ENCODE peak calls at places on chromosomes 13 and 19, in five cellular contexts. T, D, B, P and A are unnamed samples.

GRCh38 chr13:80437212-80437611 is 96.3 kb upstream of the SPRY2 start:
- DNase-seq in T (no peak), D (no peak), B (no peak), P (no peak), A (peak; percentile 7)

GRCh38 chr19:14158276-14159023 is 22.1 kb upstream of the ASF1B start:
- DNase-seq in T (no peak), D (no peak), B (no peak), P (no peak), A (no peak)

GRCh38 chr13:34347784-34348573 is 530.0 kb downstream of the RFC3 start:
- DNase-seq in T (peak; percentile 59), D (no peak), B (no peak), P (peak; percentile 5), A (no peak)

GRCh38 chr19:28154077-28154476 is 1058.9 kb downstream of the UQCRFS1 start:
- DNase-seq in T (no peak), D (no peak), B (no peak), P (no peak), A (no peak)

GRCh38 chr13:44237276-44237767 is 136.3 kb upstream of the SERP2 start:
- DNase-seq in T (peak; percentile 89), D (peak; percentile 75), B (peak; percentile 35), P (no peak), A (peak; percentile 91)

GRCh38 chr19:17333611-17334413 is 843 bp downstream of the ANO8 start:
- DNase-seq in T (peak; percentile 80), D (no peak), B (no peak), P (no peak), A (peak; percentile 65)

GRCh38 chr13:34162545-34162936 is 344.6 kb downstream of the RFC3 start:
- DNase-seq in T (no peak), D (no peak), B (no peak), P (no peak), A (peak; percentile 61)

GRCh38 chr13:99984134-99984462 is 2.5 kb downstream of the ZIC2 start:
- DNase-seq in T (no peak), D (no peak), B (no peak), P (no peak), A (no peak)

GRCh38 chr19:51660975-51661600 is 14.5 kb upstream of the SIGLEC14 start:
- DNase-seq in T (peak; percentile 55), D (no peak), B (peak; percentile 74), P (peak; percentile 54), A (peak; percentile 91)

GRCh38 chr13:45456196-45456972 is 8.4 kb upstream of the COG3 start:
- DNase-seq in T (peak; percentile 87), D (no peak), B (no peak), P (no peak), A (peak; percentile 53)

GRCh38 chr13:106378263-106378662 is 157.2 kb downstream of the EFNB2 start:
- DNase-seq in T (no peak), D (no peak), B (no peak), P (no peak), A (no peak)

GRCh38 chr19:4233282-4233853 is 4.0 kb downstream of the EBI3 start:
- DNase-seq in T (no peak), D (no peak), B (peak; percentile 53), P (peak; percentile 45), A (peak; percentile 55)

GRCh38 chr13:111947876-111948275 is 119.1 kb upstream of the SOX1 start:
- DNase-seq in T (no peak), D (no peak), B (no peak), P (no peak), A (no peak)

GRCh38 chr19:9308091-9308490 is 1.5 kb downstream of the ZNF699 start:
- DNase-seq in T (no peak), D (no peak), B (no peak), P (no peak), A (no peak)

GRCh38 chr13:88979465-88980180 is 1308.5 kb downstream of the SLITRK5 start:
- DNase-seq in T (no peak), D (no peak), B (no peak), P (no peak), A (no peak)

GRCh38 chr13:79457948-79458347 is 23.0 kb upstream of the NDFIP2 start:
- DNase-seq in T (peak; percentile 65), D (no peak), B (no peak), P (no peak), A (peak; percentile 41)

GRCh38 chr13:36126496-36126895 is 4.7 kb downstream of the DCLK1 start:
- DNase-seq in T (no peak), D (no peak), B (no peak), P (no peak), A (no peak)

GRCh38 chr13:36432106-36432544 is at the start of gene CCNA1:
- DNase-seq in T (peak; percentile 47), D (no peak), B (peak; percentile 19), P (no peak), A (peak; percentile 38)

GRCh38 chr13:52599853-52600603 is 42.2 kb upstream of the HNRNPA1L2 start:
- DNase-seq in T (peak; percentile 32), D (peak; percentile 74), B (peak; percentile 36), P (no peak), A (peak; percentile 69)

GRCh38 chr13:97226788-97227627 is 4.9 kb downstream of the MBNL2 start:
- DNase-seq in T (no peak), D (no peak), B (peak; percentile 74), P (no peak), A (no peak)

GRCh38 chr13:48583859-48584311 is 51.0 kb upstream of the RCBTB2 start:
- DNase-seq in T (no peak), D (no peak), B (no peak), P (peak; percentile 90), A (no peak)

GRCh38 chr13:82688400-82688999 is 1193.8 kb downstream of the SLITRK1 start:
- DNase-seq in T (peak; percentile 12), D (no peak), B (no peak), P (no peak), A (peak; percentile 30)

GRCh38 chr13:39451860-39452301 is 151.1 kb downstream of the LHFPL6 start:
- DNase-seq in T (no peak), D (no peak), B (no peak), P (no peak), A (peak; percentile 31)

GRCh38 chr19:57288373-57288772 is 8.1 kb downstream of the ZNF460 start:
- DNase-seq in T (no peak), D (no peak), B (no peak), P (no peak), A (no peak)

GRCh38 chr13:113846639-113847318 is 17.1 kb downstream of the GAS6 start:
- DNase-seq in T (no peak), D (peak; percentile 68), B (no peak), P (no peak), A (no peak)

GRCh38 chr19:17543991-17544390 is 11.5 kb upstream of the COLGALT1 start:
- DNase-seq in T (no peak), D (no peak), B (no peak), P (no peak), A (no peak)

GRCh38 chr13:64206430-64207225 is 2791.0 kb upstream of the PCDH20 start:
- DNase-seq in T (no peak), D (peak; percentile 56), B (no peak), P (no peak), A (no peak)

GRCh38 chr19:18665771-18666202 is 17.7 kb upstream of the CRTC1 start:
- DNase-seq in T (no peak), D (no peak), B (no peak), P (no peak), A (no peak)

GRCh38 chr19:7506385-7507328 is 9.2 kb upstream of the ZNF358 start:
- DNase-seq in T (peak; percentile 72), D (peak; percentile 96), B (peak; percentile 96), P (peak; percentile 52), A (peak; percentile 29)

GRCh38 chr13:105773241-105773640 is 762.2 kb downstream of the EFNB2 start:
- DNase-seq in T (no peak), D (no peak), B (no peak), P (no peak), A (no peak)

GRCh38 chr19:7744871-7745270 is 2.5 kb downstream of the CD209 start:
- DNase-seq in T (no peak), D (no peak), B (no peak), P (no peak), A (no peak)

GRCh38 chr13:21333186-21333585 is 125.9 kb downstream of the ZDHHC20 start:
- DNase-seq in T (no peak), D (no peak), B (no peak), P (no peak), A (no peak)

GRCh38 chr13:80705371-80706163 is 364.6 kb upstream of the SPRY2 start:
- DNase-seq in T (no peak), D (peak; percentile 52), B (no peak), P (no peak), A (no peak)

GRCh38 chr13:97435794-97436193 is 1.8 kb downstream of the RAP2A start:
- DNase-seq in T (no peak), D (no peak), B (no peak), P (no peak), A (peak; percentile 39)

GRCh38 chr13:75639426-75639825 is 3.3 kb downstream of the LMO7 start:
- DNase-seq in T (no peak), D (no peak), B (no peak), P (no peak), A (no peak)
- H3K4me3 ChIP-seq in T (no peak overlapping the region), D (peak overlapping the region; percentile 11), B (no peak overlapping the region), P (no peak overlapping the region), A (peak overlapping the region; percentile 96)

GRCh38 chr19:40690050-40690698 is at the start of gene NUMBL:
- DNase-seq in T (no peak), D (no peak), B (no peak), P (no peak), A (no peak)
- H3K9ac ChIP-seq in T (peak within 1 kb of the TSS; percentile 76), D (peak within 1 kb of the TSS; percentile 51), B (peak within 1 kb of the TSS; percentile 83), P (no peak within 1 kb of the TSS), A (peak within 1 kb of the TSS; percentile 96)

GRCh38 chr13:110890279-110891150 is 24.4 kb downstream of the ANKRD10 start:
- DNase-seq in T (no peak), D (no peak), B (no peak), P (no peak), A (no peak)
- H3K4me1 ChIP-seq in T (no peaks in the 10 kb centered on the region), D (no peaks in the 10 kb centered on the region), B (no peaks in the 10 kb centered on the region), P (no peaks in the 10 kb centered on the region), A (peaks cover 35% of the 10 kb centered on the region)

GRCh38 chr19:2702170-2703076 is at the start of gene GNG7:
- DNase-seq in T (peak; percentile 71), D (peak; percentile 98), B (peak; percentile 95), P (peak; percentile 78), A (peak; percentile 91)

GRCh38 chr19:2703077-2703437 is 563 bp upstream of the GNG7 start:
- DNase-seq in T (no peak), D (no peak), B (no peak), P (no peak), A (no peak)

GRCh38 chr19:2700660-2701360 is 1.7 kb downstream of the GNG7 start:
- DNase-seq in T (no peak), D (no peak), B (no peak), P (no peak), A (no peak)

GRCh38 chr19:2699413-2700142 is 2.9 kb downstream of the GNG7 start:
- DNase-seq in T (no peak), D (no peak), B (no peak), P (no peak), A (no peak)

GRCh38 chr19:2701361-2702169 is 929 bp downstream of the GNG7 start:
- DNase-seq in T (no peak), D (no peak), B (no peak), P (no peak), A (no peak)
- H3K4me3 ChIP-seq in T (no peak overlapping the region), D (peak overlapping the region; percentile 52), B (peak overlapping the region; percentile 35), P (peak overlapping the region; percentile 75), A (no peak overlapping the region)

DNA sequence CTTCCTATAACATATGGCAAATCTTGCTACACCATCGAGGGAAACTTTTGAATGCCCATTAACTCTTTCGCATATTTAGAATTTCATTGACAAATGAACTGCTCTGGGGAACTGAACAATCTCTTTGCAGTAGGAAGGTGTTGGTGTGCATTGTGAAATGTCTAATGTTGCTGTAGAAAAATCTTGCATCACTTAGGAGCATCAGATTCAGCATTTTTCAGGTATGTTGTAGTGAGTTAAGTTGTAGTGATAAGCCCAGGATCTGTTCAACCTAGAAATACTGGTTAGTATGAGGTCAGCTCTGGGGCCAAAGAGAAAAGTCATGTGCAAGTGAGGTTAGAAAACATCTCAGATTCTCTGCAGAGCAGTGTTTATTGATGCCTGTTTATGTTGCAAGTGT is 4.1 kb downstream of the FRY start:
- DNase-seq in T (no peak), D (no peak), B (no peak), P (no peak), A (no peak)
- H3K9ac ChIP-seq in T (no peak overlapping the region), D (no peak overlapping the region), B (no peak overlapping the region), P (no peak overlapping the region), A (no peak overlapping the region)